ENCODE peak calls at places on chromosomes 6 and 20, in nine cellular contexts. B, K, M, J, I, D, T, O and Q are unnamed samples. For H3K4me1, the result is how much of the 10 kb centered on the place peaks cover.

GRCh38 chr6:82006027-82006738 is 241.4 kb downstream of the IBTK start:
- DNase-seq in B (no peak), K (no peak), O (peak), M (no peak), T (peak), J (no peak), I (no peak), D (no peak), Q (peak)

GRCh38 chr20:9344080-9344920 is 170.1 kb upstream of the LAMP5 start:
- DNase-seq in D (no peak), B (no peak), K (no peak), J (no peak), T (peak), M (no peak), I (no peak), O (peak), Q (no peak)

GRCh38 chr6:118320652-118321051 is 227.4 kb upstream of the PLN start:
- DNase-seq in J (no peak), O (peak), I (no peak), D (no peak), B (no peak), K (no peak), M (no peak), T (peak), Q (no peak)

GRCh38 chr20:25540273-25540672 is 45.1 kb downstream of the NINL start:
- DNase-seq in I (peak), O (no peak), K (no peak), T (peak), B (peak), M (no peak), J (peak), D (no peak), Q (peak)

GRCh38 chr20:21325296-21325695 is 22.2 kb downstream of the XRN2 start:
- DNase-seq in I (no peak), K (no peak), T (no peak), O (no peak), J (no peak), M (no peak), B (no peak), D (no peak), Q (no peak)

GRCh38 chr20:46209930-46210671 is 92.0 kb downstream of the CD40 start:
- DNase-seq in D (no peak), K (no peak), T (no peak), B (no peak), O (no peak), I (no peak), M (no peak), J (no peak), Q (no peak)

GRCh38 chr6:29553268-29554057 is 6.1 kb downstream of the UBD start:
- DNase-seq in O (peak), B (peak), T (peak), D (peak), J (peak), I (peak), M (no peak), K (peak), Q (peak)

GRCh38 chr20:34268851-34269668 is 27.8 kb downstream of the ASIP start:
- DNase-seq in B (no peak), K (peak), I (peak), M (peak), J (peak), T (peak), O (peak), D (peak), Q (no peak)

GRCh38 chr6:129312865-129313264 is 397.1 kb downstream of the ARHGAP18 start:
- DNase-seq in I (no peak), O (peak), M (no peak), B (no peak), D (no peak), T (peak), J (no peak), K (no peak), Q (peak)

GRCh38 chr6:158016571-158017383 is 35.1 kb downstream of the SYNJ2 start:
- DNase-seq in K (no peak), I (peak), M (no peak), B (no peak), D (peak), J (peak), T (peak), O (no peak), Q (no peak)

GRCh38 chr6:162852810-162853577 is 125.2 kb downstream of the PACRG start:
- DNase-seq in K (no peak), M (no peak), B (no peak), I (no peak), D (no peak), O (no peak), J (no peak), T (no peak), Q (no peak)

GRCh38 chr6:82138075-82138791 is 109.3 kb downstream of the IBTK start:
- DNase-seq in I (no peak), T (peak), J (no peak), O (no peak), K (no peak), M (no peak), B (no peak), D (no peak), Q (peak)

GRCh38 chr6:3410385-3411360 is 46.2 kb downstream of the SLC22A23 start:
- DNase-seq in M (peak), T (peak), K (peak), O (peak), J (no peak), D (no peak), I (peak), B (peak), Q (no peak)

GRCh38 chr20:58718121-58718563 is 25.5 kb downstream of the NPEPL1 start:
- DNase-seq in B (no peak), M (no peak), D (peak), O (no peak), K (peak), I (peak), T (no peak), J (no peak), Q (no peak)

DNA sequence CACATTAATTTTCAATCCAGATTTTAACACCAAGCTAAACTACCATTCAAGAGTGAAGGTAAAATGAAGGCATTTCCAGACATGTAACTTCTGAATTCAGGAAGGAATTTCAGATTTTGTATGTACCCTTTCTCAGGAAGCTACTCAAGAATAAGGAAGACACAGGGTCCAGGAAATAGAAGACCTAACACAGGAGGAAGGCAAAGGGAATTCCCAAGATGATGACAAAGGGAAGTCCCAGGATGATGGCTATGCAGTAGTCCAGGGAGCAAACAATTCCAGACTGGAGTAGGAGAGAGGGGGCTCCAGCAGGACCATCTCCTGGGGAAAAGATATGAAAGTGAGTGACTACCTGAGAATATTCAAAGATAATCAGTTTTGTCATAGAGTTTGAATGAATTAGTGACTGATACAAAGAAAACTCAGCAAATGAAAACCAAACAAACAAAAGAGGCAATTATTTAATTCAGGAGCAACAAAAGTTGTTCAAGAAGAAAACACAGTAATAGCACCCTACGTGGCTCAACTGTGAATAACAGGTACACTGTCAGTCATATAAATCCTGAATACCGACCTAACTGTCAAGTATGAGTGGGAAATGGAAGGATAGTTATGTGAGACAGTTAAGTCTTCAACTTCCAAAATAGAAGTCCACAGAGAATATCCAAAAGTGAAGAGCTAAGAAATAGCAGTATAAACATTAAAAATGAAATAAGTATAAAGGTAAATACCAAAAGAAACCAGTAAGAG is 4.0 kb downstream of the RNF24 start:
- DNase-seq in K (no peak), D (no peak), T (no peak), O (no peak), B (no peak), I (no peak), J (no peak), M (no peak), Q (peak)
- H3K4me1 ChIP-seq in K (under half), D (under half), T (under half), O (under half), B (under half), I (under half), J (under half), M (under half), Q (under half)

DNA sequence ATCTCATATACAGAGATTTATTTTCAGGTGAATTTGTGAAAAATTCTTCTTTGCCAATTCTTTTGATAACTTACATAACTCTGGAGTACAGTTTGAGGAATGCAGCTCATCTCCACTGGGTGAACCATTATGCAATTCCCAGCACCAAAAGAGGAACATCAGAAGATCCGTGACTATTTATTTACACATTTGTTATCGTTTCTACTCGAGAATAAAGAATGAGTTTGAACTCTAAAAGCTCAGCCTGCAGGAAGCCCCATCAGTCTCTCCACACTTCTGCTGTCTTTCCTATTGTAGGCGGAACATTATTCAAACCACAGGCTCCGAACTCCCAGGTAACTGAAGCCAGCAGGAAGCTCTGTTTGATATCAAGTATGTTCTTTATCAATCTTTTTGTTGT is 95.9 kb upstream of the IFNGR1 start:
- DNase-seq in I (no peak), K (no peak), D (no peak), T (no peak), M (no peak), J (no peak), B (no peak), O (no peak), Q (no peak)
- H3K4me1 ChIP-seq in I (under half), K (under half), D (under half), T (under half), M (under half), J (under half), B (under half), O (under half), Q (under half)

GRCh38 chr20:17473662-17474061 is 57.5 kb downstream of the BFSP1 start:
- DNase-seq in I (no peak), K (no peak), D (no peak), J (no peak), O (no peak), T (no peak), B (no peak), M (no peak), Q (no peak)
- H3K4me1 ChIP-seq in I (under half), K (under half), D (under half), J (under half), O (under half), T (under half), B (under half), M (under half), Q (under half)

GRCh38 chr6:52546192-52546591 is 30.7 kb downstream of the TRAM2 start:
- DNase-seq in M (no peak), B (no peak), K (no peak), T (no peak), D (no peak), J (no peak), I (no peak), O (no peak), Q (no peak)

GRCh38 chr6:52543729-52544324 is 33.0 kb downstream of the TRAM2 start:
- DNase-seq in B (no peak), T (peak), M (no peak), O (no peak), K (no peak), D (no peak), I (no peak), J (no peak), Q (no peak)

GRCh38 chr6:52544325-52545022 is 32.4 kb downstream of the TRAM2 start:
- DNase-seq in T (peak), O (no peak), J (no peak), M (no peak), I (no peak), K (no peak), B (no peak), D (no peak), Q (no peak)

GRCh38 chr6:52545844-52546119 is 31.1 kb downstream of the TRAM2 start:
- DNase-seq in D (no peak), J (no peak), K (no peak), I (no peak), T (no peak), M (no peak), O (no peak), B (no peak), Q (peak)

DNA sequence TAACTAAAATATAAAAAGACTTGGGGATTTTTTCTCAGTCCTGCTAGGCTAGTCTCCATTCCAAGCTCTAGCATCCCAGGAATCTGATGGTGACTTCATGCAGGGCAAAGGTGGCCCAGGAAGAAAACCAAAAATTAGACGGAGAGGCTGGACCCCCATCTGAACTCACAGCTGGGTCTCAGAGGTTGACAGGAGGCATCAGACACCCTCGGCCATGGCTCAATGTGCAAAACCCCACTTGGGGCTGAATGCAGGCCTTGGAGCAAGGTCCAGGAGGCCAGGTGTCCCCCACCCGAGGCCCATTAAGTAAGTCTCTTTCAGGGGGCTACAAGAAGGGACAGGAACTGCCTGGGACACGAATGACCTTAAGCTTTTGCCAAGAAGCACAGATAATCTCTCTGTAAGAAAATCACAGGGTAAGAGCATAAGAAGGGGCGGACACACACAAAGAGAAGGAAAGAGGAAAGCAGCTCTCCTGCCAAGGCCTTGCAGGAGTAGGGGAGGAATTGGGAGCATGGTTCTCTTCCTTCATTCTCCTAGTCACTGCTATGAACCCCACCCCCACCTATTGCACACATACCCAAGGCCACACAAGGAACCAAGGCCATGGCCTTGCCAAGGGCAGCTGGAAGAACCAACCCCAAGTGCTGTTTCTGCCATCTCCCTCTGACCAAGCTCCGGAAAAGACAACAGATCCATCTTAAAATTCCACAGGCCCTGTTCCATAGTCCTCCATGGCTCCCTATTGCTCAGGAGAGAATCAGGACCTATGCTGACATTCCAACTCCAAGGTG is 31.6 kb downstream of the TRAM2 start:
- DNase-seq in D (no peak), B (no peak), T (no peak), I (no peak), J (no peak), K (no peak), M (no peak), O (no peak), Q (no peak)
- H3K4me1 ChIP-seq in D (under half), B (under half), T (half or more), I (half or more), J (half or more), K (under half), M (under half), O (half or more), Q (half or more)

GRCh38 chr6:144155529-144155928 is 5.2 kb downstream of the STX11 start:
- DNase-seq in B (no peak), O (no peak), K (no peak), D (no peak), M (no peak), T (no peak), J (no peak), I (no peak), Q (no peak)
- H3K4me1 ChIP-seq in B (under half), O (under half), K (under half), D (half or more), M (under half), T (under half), J (half or more), I (under half), Q (under half)

DNA sequence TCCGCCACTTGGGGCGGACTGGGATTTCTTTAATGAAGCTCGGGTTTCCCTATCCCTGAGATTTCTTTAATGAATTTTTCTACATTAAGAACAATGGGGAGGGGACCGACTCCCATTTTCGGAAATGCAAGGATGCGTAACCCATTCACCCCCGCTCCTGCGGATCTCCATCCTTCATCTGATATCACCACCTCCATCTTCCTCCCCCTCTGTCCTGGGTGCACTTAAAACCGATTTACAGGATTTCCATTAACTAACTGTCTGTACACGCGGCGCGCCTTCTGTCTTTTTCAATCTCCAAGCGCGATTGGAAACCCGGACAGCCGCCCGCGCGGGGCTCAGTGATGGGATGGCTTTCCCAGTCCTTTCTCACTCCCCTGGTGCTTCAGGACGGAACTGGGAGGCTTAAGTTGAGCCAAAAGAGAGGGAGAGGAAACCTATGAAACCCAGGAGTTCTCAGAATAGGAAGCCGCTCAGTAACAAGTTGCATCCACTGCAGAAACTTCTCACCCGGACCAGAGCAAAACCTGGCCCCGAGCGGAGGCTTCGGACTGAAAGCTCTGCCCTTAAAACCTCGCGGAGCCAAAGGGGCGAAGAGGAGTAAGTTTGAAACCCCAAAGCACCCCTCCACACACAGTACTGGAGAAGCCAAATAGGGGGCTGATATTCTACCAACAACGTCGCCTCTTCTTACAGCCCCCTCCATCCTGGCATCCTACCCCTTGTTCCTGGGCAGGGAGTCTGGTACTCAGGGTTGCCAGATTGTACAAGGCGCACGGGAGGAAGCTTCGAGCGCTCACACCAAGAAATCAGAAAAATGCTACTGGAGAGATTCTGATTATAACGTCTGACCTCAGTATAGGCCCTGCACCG is 721 bp upstream of the COL12A1 start:
- DNase-seq in D (peak), O (no peak), T (peak), B (peak), J (no peak), M (no peak), K (peak), I (no peak), Q (no peak)
- H3K4me1 ChIP-seq in D (half or more), O (under half), T (under half), B (under half), J (half or more), M (under half), K (under half), I (under half), Q (under half)

GRCh38 chr20:59933849-59934585 is 580 bp upstream of the SYCP2 start:
- DNase-seq in K (peak), I (peak), B (peak), J (peak), T (peak), D (peak), O (peak), M (peak), Q (peak)
- H3K4me1 ChIP-seq in K (under half), I (under half), B (under half), J (half or more), T (under half), D (under half), O (under half), M (under half), Q (under half)

DNA sequence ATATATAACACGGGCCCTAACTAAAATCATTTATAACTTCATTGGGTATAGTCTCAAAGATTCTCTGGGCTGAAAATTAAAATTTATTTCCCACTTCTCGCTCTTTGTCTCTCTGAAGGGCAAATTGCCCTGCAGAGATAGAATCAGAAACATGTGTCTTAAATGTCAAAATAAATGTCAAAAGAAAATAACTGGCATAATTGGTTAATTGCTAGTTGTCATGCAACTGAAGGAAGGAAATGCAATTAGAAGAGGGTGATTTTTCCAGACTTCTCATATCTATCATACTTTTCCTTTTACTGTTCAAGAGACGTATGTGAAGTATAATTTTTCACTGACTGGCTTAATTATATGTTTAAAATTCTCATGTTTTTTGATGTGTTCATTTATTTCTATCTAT is 80.3 kb upstream of the HMGCLL1 start:
- DNase-seq in D (no peak), B (no peak), K (no peak), J (no peak), I (no peak), M (no peak), T (no peak), O (no peak), Q (no peak)
- H3K4me1 ChIP-seq in D (under half), B (under half), K (under half), J (under half), I (under half), M (under half), T (under half), O (under half), Q (under half)

GRCh38 chr6:107823047-107823557 is 1.0 kb downstream of the SCML4 start:
- DNase-seq in O (no peak), T (no peak), K (no peak), M (no peak), D (no peak), B (no peak), I (no peak), J (no peak), Q (no peak)
- H3K4me1 ChIP-seq in O (under half), T (under half), K (under half), M (under half), D (under half), B (under half), I (under half), J (under half), Q (under half)